ENCODE peak calls at places on chromosomes 3 and 15, in ten cellular contexts. R is T-helper 9 cell, C is GM23338, H is posterior vena cava, O is Ammon's horn, N is left lung, A is nephron progenitor cell, Z is memory B cell, Q is NAMALWA, X is GM20000. G is an unnamed sample.

GRCh38 chr15:60212536-60212935 is 185.2 kb downstream of the ANXA2 start:
- DNase-seq in N (no peak), H (no peak), O (no peak), X (no peak), C (peak), A (no peak), Z (no peak), Q (no peak), R (no peak), G (no peak)

GRCh38 chr3:187082976-187083375 is 56.3 kb downstream of the RPL39L start:
- DNase-seq in O (no peak), R (no peak), Q (no peak), H (no peak), Z (no peak), A (no peak), X (no peak), N (no peak), C (no peak), G (peak)

GRCh38 chr3:24496529-24497482 is 2.2 kb upstream of the THRB start:
- DNase-seq in N (peak), O (peak), R (no peak), A (peak), X (peak), C (peak), Q (peak), H (peak), Z (no peak), G (peak)

GRCh38 chr15:38617831-38618230 is 53.2 kb upstream of the RASGRP1 start:
- DNase-seq in X (no peak), Q (no peak), R (no peak), C (no peak), H (no peak), O (no peak), A (no peak), N (no peak), Z (no peak), G (no peak)

GRCh38 chr3:129429080-129429451 is 630 bp upstream of the EFCAB12 start:
- DNase-seq in N (no peak), C (no peak), Z (no peak), O (no peak), Q (no peak), X (no peak), H (no peak), A (no peak), R (no peak), G (no peak)

GRCh38 chr15:39578851-39579486 is 1.9 kb upstream of the THBS1 start:
- DNase-seq in A (no peak), R (no peak), X (no peak), H (no peak), N (no peak), O (no peak), Z (no peak), Q (no peak), C (peak), G (no peak)

GRCh38 chr3:46852839-46853355 is 10.3 kb downstream of the MYL3 start:
- DNase-seq in H (peak), C (no peak), R (no peak), O (no peak), Z (no peak), X (no peak), A (no peak), Q (no peak), N (peak), G (no peak)

GRCh38 chr3:110318108-110318507 is 753.5 kb upstream of the NECTIN3 start:
- DNase-seq in O (no peak), A (no peak), Q (no peak), R (no peak), H (no peak), X (no peak), Z (no peak), N (no peak), C (no peak), G (no peak)

GRCh38 chr15:71634820-71635219 is 175.5 kb upstream of the NR2E3 start:
- DNase-seq in Q (no peak), O (no peak), A (no peak), C (no peak), N (no peak), H (no peak), R (no peak), X (no peak), Z (no peak), G (no peak)

GRCh38 chr3:156981005-156981404 is 154.9 kb downstream of the LEKR1 start:
- DNase-seq in R (no peak), O (no peak), X (no peak), A (no peak), N (no peak), C (no peak), H (no peak), Z (no peak), Q (no peak), G (no peak)

GRCh38 chr3:185959609-185960517 is 22.0 kb upstream of the TRA2B start:
- DNase-seq in R (no peak), H (no peak), X (no peak), Q (peak), O (no peak), A (no peak), N (no peak), C (no peak), Z (no peak), G (no peak)

GRCh38 chr3:119396870-119397269 is 66.5 kb downstream of the TMEM39A start:
- DNase-seq in H (no peak), Z (no peak), C (no peak), Q (no peak), R (no peak), X (no peak), A (no peak), N (no peak), O (no peak), G (no peak)

GRCh38 chr15:101324513-101325177 is 29.6 kb upstream of the SNRPA1 start:
- DNase-seq in N (no peak), Q (no peak), Z (no peak), X (no peak), O (no peak), H (peak), R (no peak), C (no peak), A (no peak), G (no peak)

GRCh38 chr3:150090006-150090405 is 119.3 kb upstream of the PFN2 start:
- DNase-seq in N (no peak), H (no peak), O (no peak), C (no peak), X (no peak), R (no peak), Z (no peak), A (no peak), Q (no peak), G (no peak)

GRCh38 chr3:31446411-31446810 is 86.3 kb upstream of the STT3B start:
- DNase-seq in C (no peak), Z (no peak), N (no peak), X (no peak), O (no peak), R (no peak), H (no peak), Q (no peak), A (no peak), G (no peak)

GRCh38 chr3:128266453-128266852 is 113.2 kb downstream of the EEFSEC start:
- DNase-seq in X (no peak), C (no peak), R (no peak), H (no peak), Z (no peak), A (no peak), Q (no peak), N (no peak), O (no peak), G (no peak)

GRCh38 chr3:84082726-84083125 is 876.1 kb upstream of the CADM2 start:
- DNase-seq in O (no peak), C (no peak), R (no peak), Q (no peak), X (no peak), A (no peak), H (no peak), Z (no peak), N (no peak), G (no peak)

GRCh38 chr3:157159037-157159761 is 748 bp downstream of the CCNL1 start:
- DNase-seq in Q (peak), A (peak), N (peak), H (peak), O (peak), X (peak), C (peak), R (peak), Z (peak), G (no peak)

GRCh38 chr3:157921271-157921670 is 184.9 kb downstream of the SHOX2 start:
- DNase-seq in O (no peak), C (no peak), Q (no peak), R (no peak), H (no peak), X (no peak), Z (no peak), A (no peak), N (no peak), G (no peak)

GRCh38 chr3:100696161-100696560 is 13.1 kb upstream of the TFG start:
- DNase-seq in N (no peak), A (no peak), C (no peak), Q (no peak), Z (no peak), H (no peak), O (no peak), X (no peak), R (no peak), G (no peak)

GRCh38 chr3:126205717-126206655 is 25.6 kb upstream of the ALDH1L1 start:
- DNase-seq in C (no peak), Q (no peak), R (no peak), N (no peak), X (no peak), A (no peak), H (no peak), Z (no peak), O (no peak), G (no peak)

GRCh38 chr15:90557147-90557546 is 27.4 kb downstream of the CRTC3 start:
- DNase-seq in H (no peak), A (no peak), O (peak), Q (peak), R (no peak), N (no peak), C (no peak), X (peak), Z (no peak), G (no peak)

GRCh38 chr3:52784931-52785590 is 7.7 kb downstream of the ITIH1 start:
- DNase-seq in X (no peak), N (peak), H (peak), R (no peak), Q (no peak), Z (no peak), O (no peak), C (no peak), A (no peak), G (no peak)

GRCh38 chr15:82768414-82769081 is 37.3 kb downstream of the FSD2 start:
- DNase-seq in A (no peak), C (no peak), O (no peak), Q (no peak), Z (no peak), R (no peak), H (no peak), N (no peak), X (no peak), G (no peak)

GRCh38 chr3:10627884-10628572 is 122.6 kb upstream of the ATP2B2 start:
- DNase-seq in N (no peak), O (no peak), R (no peak), X (no peak), C (peak), Z (no peak), H (no peak), Q (no peak), A (no peak), G (no peak)

GRCh38 chr3:190533511-190534282 is 19.8 kb downstream of the IL1RAP start:
- DNase-seq in Q (no peak), A (no peak), H (peak), O (peak), R (no peak), C (peak), X (no peak), Z (no peak), N (peak), G (peak)

GRCh38 chr15:87145686-87146085 is 1066.0 kb downstream of the AGBL1 start:
- DNase-seq in A (no peak), H (no peak), Z (no peak), N (no peak), Q (no peak), C (no peak), R (no peak), X (no peak), O (no peak), G (no peak)

GRCh38 chr15:46174122-46174521 is 539.3 kb downstream of the SQOR start:
- DNase-seq in A (no peak), N (no peak), C (no peak), Q (no peak), X (no peak), R (no peak), Z (no peak), H (no peak), O (no peak), G (no peak)

GRCh38 chr3:192795021-192795420 is 67.7 kb upstream of the FGF12 start:
- DNase-seq in H (no peak), O (no peak), Z (no peak), R (no peak), A (no peak), X (no peak), N (no peak), Q (no peak), C (no peak), G (no peak)

GRCh38 chr3:6805236-6805635 is 55.7 kb upstream of the GRM7 start:
- DNase-seq in A (no peak), N (no peak), C (no peak), O (no peak), Q (no peak), H (no peak), X (no peak), R (no peak), Z (no peak), G (no peak)

GRCh38 chr3:2262204-2262603 is 163.5 kb downstream of the CNTN4 start:
- DNase-seq in Q (no peak), Z (no peak), O (no peak), C (no peak), H (no peak), N (peak), A (no peak), R (no peak), X (no peak), G (no peak)

GRCh38 chr3:45507820-45508317 is 86.7 kb upstream of the LIMD1 start:
- DNase-seq in R (no peak), H (no peak), O (peak), Q (no peak), A (peak), X (no peak), C (peak), N (no peak), Z (no peak), G (no peak)

GRCh38 chr15:82922737-82923136 is 29.8 kb downstream of the HOMER2 start:
- DNase-seq in R (no peak), Q (no peak), N (no peak), C (no peak), H (no peak), Z (no peak), X (no peak), A (no peak), O (no peak), G (no peak)

G was measured in pons.